ENCODE peak calls at places on chromosomes 1 and 21, in five cellular contexts. One of them, this sample, is unnamed.
A peak's percentile ranks its signal among the peaks of the same experiment; 100 is the strongest.

GRCh38 chr1:182120411-182121258 is 59.1 kb upstream of the ZNF648 start:
- DNase-seq in WERI-Rb-1: no peak
- DNase-seq in CD8-positive, alpha-beta T cell: no peak
- DNase-seq in NAMALWA: no peak
- DNase-seq in right atrium auricular region: no peak
- DNase-seq in this sample: no peak

GRCh38 chr1:226064168-226064815 is 1.8 kb downstream of the H3-3A start:
- DNase-seq in WERI-Rb-1: no peak
- DNase-seq in CD8-positive, alpha-beta T cell: no peak
- DNase-seq in NAMALWA: peak; percentile 59
- DNase-seq in right atrium auricular region: no peak
- DNase-seq in this sample: no peak

GRCh38 chr1:10765734-10766478 is 30.5 kb downstream of the CASZ1 start:
- DNase-seq in WERI-Rb-1: no peak
- DNase-seq in CD8-positive, alpha-beta T cell: no peak
- DNase-seq in NAMALWA: no peak
- DNase-seq in right atrium auricular region: no peak
- DNase-seq in this sample: no peak

GRCh38 chr1:152037920-152038658 is 1.3 kb upstream of the S100A11 start:
- DNase-seq in WERI-Rb-1: no peak
- DNase-seq in CD8-positive, alpha-beta T cell: no peak
- DNase-seq in NAMALWA: peak; percentile 47
- DNase-seq in right atrium auricular region: no peak
- DNase-seq in this sample: no peak

GRCh38 chr1:1439550-1440261 is 4.2 kb downstream of the VWA1 start:
- DNase-seq in WERI-Rb-1: no peak
- DNase-seq in CD8-positive, alpha-beta T cell: no peak
- DNase-seq in NAMALWA: no peak
- DNase-seq in right atrium auricular region: no peak
- DNase-seq in this sample: no peak

GRCh38 chr1:77797991-77798390 is 18.5 kb downstream of the MIGA1 start:
- DNase-seq in WERI-Rb-1: no peak
- DNase-seq in CD8-positive, alpha-beta T cell: no peak
- DNase-seq in NAMALWA: no peak
- DNase-seq in right atrium auricular region: no peak
- DNase-seq in this sample: no peak

GRCh38 chr1:92536593-92537332 is 50.0 kb upstream of the GFI1 start:
- DNase-seq in WERI-Rb-1: no peak
- DNase-seq in CD8-positive, alpha-beta T cell: no peak
- DNase-seq in NAMALWA: peak; percentile 59
- DNase-seq in right atrium auricular region: no peak
- DNase-seq in this sample: no peak

GRCh38 chr1:818611-819291 is 105.0 kb upstream of the SAMD11 start:
- DNase-seq in WERI-Rb-1: no peak
- DNase-seq in CD8-positive, alpha-beta T cell: no peak
- DNase-seq in NAMALWA: no peak
- DNase-seq in right atrium auricular region: no peak
- DNase-seq in this sample: no peak

GRCh38 chr1:41662061-41662655 is 177.7 kb upstream of the EDN2 start:
- DNase-seq in WERI-Rb-1: peak; percentile 77
- DNase-seq in CD8-positive, alpha-beta T cell: peak; percentile 34
- DNase-seq in NAMALWA: peak; percentile 65
- DNase-seq in right atrium auricular region: peak; percentile 81
- DNase-seq in this sample: peak; percentile 83

GRCh38 chr1:167418397-167418796 is 99.9 kb downstream of the CD247 start:
- DNase-seq in WERI-Rb-1: no peak
- DNase-seq in CD8-positive, alpha-beta T cell: no peak
- DNase-seq in NAMALWA: peak; percentile 45
- DNase-seq in right atrium auricular region: no peak
- DNase-seq in this sample: no peak

GRCh38 chr1:21293537-21294265 is 3.4 kb upstream of the ECE1 start:
- DNase-seq in WERI-Rb-1: no peak
- DNase-seq in CD8-positive, alpha-beta T cell: peak; percentile 33
- DNase-seq in NAMALWA: peak; percentile 65
- DNase-seq in right atrium auricular region: no peak
- DNase-seq in this sample: no peak

GRCh38 chr1:155044812-155045690 is 6.1 kb upstream of the ADAM15 start:
- DNase-seq in WERI-Rb-1: peak; percentile 99
- DNase-seq in CD8-positive, alpha-beta T cell: no peak
- DNase-seq in NAMALWA: peak; percentile 89
- DNase-seq in right atrium auricular region: peak; percentile 83
- DNase-seq in this sample: peak; percentile 79

GRCh38 chr1:47524272-47524671 is 86.4 kb downstream of the FOXD2 start:
- DNase-seq in WERI-Rb-1: no peak
- DNase-seq in CD8-positive, alpha-beta T cell: no peak
- DNase-seq in NAMALWA: no peak
- DNase-seq in right atrium auricular region: no peak
- DNase-seq in this sample: no peak

GRCh38 chr1:92924501-92924900 is 36.8 kb downstream of the DIPK1A start:
- DNase-seq in WERI-Rb-1: no peak
- DNase-seq in CD8-positive, alpha-beta T cell: no peak
- DNase-seq in NAMALWA: no peak
- DNase-seq in right atrium auricular region: no peak
- DNase-seq in this sample: no peak

GRCh38 chr21:43269461-43269860 is 100.7 kb downstream of the CRYAA start:
- DNase-seq in WERI-Rb-1: peak; percentile 47
- DNase-seq in CD8-positive, alpha-beta T cell: no peak
- DNase-seq in NAMALWA: peak; percentile 60
- DNase-seq in right atrium auricular region: no peak
- DNase-seq in this sample: no peak

GRCh38 chr1:170261669-170262068 is 115.9 kb downstream of the NTMT2 start:
- DNase-seq in WERI-Rb-1: no peak
- DNase-seq in CD8-positive, alpha-beta T cell: no peak
- DNase-seq in NAMALWA: no peak
- DNase-seq in right atrium auricular region: no peak
- DNase-seq in this sample: peak; percentile 80

GRCh38 chr1:93805027-93805426 is 74.0 kb downstream of the DNTTIP2 start:
- DNase-seq in WERI-Rb-1: no peak
- DNase-seq in CD8-positive, alpha-beta T cell: no peak
- DNase-seq in NAMALWA: no peak
- DNase-seq in right atrium auricular region: no peak
- DNase-seq in this sample: peak; percentile 32

GRCh38 chr1:154877370-154877974 is 7.4 kb upstream of the KCNN3 start:
- DNase-seq in WERI-Rb-1: no peak
- DNase-seq in CD8-positive, alpha-beta T cell: no peak
- DNase-seq in NAMALWA: no peak
- DNase-seq in right atrium auricular region: no peak
- DNase-seq in this sample: no peak

GRCh38 chr1:202213361-202214088 is 19.9 kb downstream of the LGR6 start:
- DNase-seq in WERI-Rb-1: peak; percentile 95
- DNase-seq in CD8-positive, alpha-beta T cell: no peak
- DNase-seq in NAMALWA: peak; percentile 36
- DNase-seq in right atrium auricular region: no peak
- DNase-seq in this sample: no peak

GRCh38 chr1:100400332-100400933 is 48.1 kb downstream of the CDC14A start:
- DNase-seq in WERI-Rb-1: no peak
- DNase-seq in CD8-positive, alpha-beta T cell: peak; percentile 39
- DNase-seq in NAMALWA: peak; percentile 49
- DNase-seq in right atrium auricular region: no peak
- DNase-seq in this sample: no peak

GRCh38 chr1:224435318-224435763 is 744 bp upstream of the WDR26 start:
- DNase-seq in WERI-Rb-1: no peak
- DNase-seq in CD8-positive, alpha-beta T cell: no peak
- DNase-seq in NAMALWA: peak; percentile 66
- DNase-seq in right atrium auricular region: no peak
- DNase-seq in this sample: peak; percentile 95

GRCh38 chr1:110161822-110162221 is 11.5 kb downstream of the SLC6A17 start:
- DNase-seq in WERI-Rb-1: no peak
- DNase-seq in CD8-positive, alpha-beta T cell: no peak
- DNase-seq in NAMALWA: no peak
- DNase-seq in right atrium auricular region: no peak
- DNase-seq in this sample: no peak

GRCh38 chr1:246074421-246074820 is 432.7 kb downstream of the SMYD3 start:
- DNase-seq in WERI-Rb-1: no peak
- DNase-seq in CD8-positive, alpha-beta T cell: no peak
- DNase-seq in NAMALWA: no peak
- DNase-seq in right atrium auricular region: no peak
- DNase-seq in this sample: peak; percentile 26

GRCh38 chr1:56696663-56697062 is 51.5 kb downstream of the PRKAA2 start:
- DNase-seq in WERI-Rb-1: no peak
- DNase-seq in CD8-positive, alpha-beta T cell: no peak
- DNase-seq in NAMALWA: no peak
- DNase-seq in right atrium auricular region: no peak
- DNase-seq in this sample: no peak

GRCh38 chr1:30903343-30904034 is 5.1 kb downstream of the SDC3 start:
- DNase-seq in WERI-Rb-1: no peak
- DNase-seq in CD8-positive, alpha-beta T cell: no peak
- DNase-seq in NAMALWA: no peak
- DNase-seq in right atrium auricular region: no peak
- DNase-seq in this sample: no peak

GRCh38 chr1:55506686-55507577 is 291.8 kb upstream of the USP24 start:
- DNase-seq in WERI-Rb-1: no peak
- DNase-seq in CD8-positive, alpha-beta T cell: no peak
- DNase-seq in NAMALWA: no peak
- DNase-seq in right atrium auricular region: no peak
- DNase-seq in this sample: peak; percentile 75

GRCh38 chr1:88540255-88540654 is 143.8 kb upstream of the PKN2 start:
- DNase-seq in WERI-Rb-1: no peak
- DNase-seq in CD8-positive, alpha-beta T cell: no peak
- DNase-seq in NAMALWA: no peak
- DNase-seq in right atrium auricular region: no peak
- DNase-seq in this sample: no peak